ENCODE peak calls at places on chromosomes 4 and X, in four cellular contexts. D is GM12878, O is HepG2, Z is H1. H is an unnamed sample. For H3K4me1, the result is how much of the 10 kb centered on the place peaks cover.

GRCh38 chrX:100685284-100685996 is 41.4 kb downstream of the SRPX2 start:
- DNase-seq in Z (peak), D (peak), O (peak), H (peak)

GRCh38 chrX:64850371-64851082 is 125.7 kb downstream of the ZC4H2 start:
- DNase-seq in Z (no peak), D (no peak), O (no peak), H (no peak)

GRCh38 chrX:1385824-1386223 is 6.1 kb downstream of the SLC25A6 start:
- DNase-seq in O (no peak), D (no peak), Z (peak), H (no peak)

GRCh38 chrX:11566158-11566557 is 99.6 kb downstream of the ARHGAP6 start:
- DNase-seq in Z (no peak), O (no peak), D (no peak), H (peak)

GRCh38 chr4:6329478-6330383 is 60.1 kb downstream of the WFS1 start:
- DNase-seq in O (no peak), D (no peak), Z (no peak), H (no peak)

GRCh38 chrX:73131276-73131675 is 52.0 kb upstream of the PABPC1L2A start:
- DNase-seq in D (no peak), O (no peak), Z (no peak), H (no peak)

GRCh38 chrX:123217077-123217476 is 33.0 kb downstream of the GRIA3 start:
- DNase-seq in Z (no peak), O (no peak), D (no peak), H (no peak)

GRCh38 chrX:12013220-12013619 is 125.1 kb upstream of the FRMPD4 start:
- DNase-seq in D (no peak), O (no peak), Z (no peak), H (no peak)

GRCh38 chrX:71998836-71999509 is 88.3 kb downstream of the NHSL2 start:
- DNase-seq in Z (no peak), O (peak), D (no peak), H (no peak)

GRCh38 chr4:110198472-110199419 is at the start of gene ELOVL6:
- DNase-seq in O (peak), D (peak), Z (peak), H (peak)

GRCh38 chr4:19514276-19515070 is 737.2 kb upstream of the SLIT2 start:
- DNase-seq in Z (no peak), D (no peak), O (no peak), H (no peak)

GRCh38 chrX:115912372-115912897 is 258.1 kb upstream of the AGTR2 start:
- DNase-seq in O (no peak), Z (no peak), D (peak), H (no peak)

GRCh38 chrX:49627030-49627777 is 28.4 kb downstream of the GAGE1 start:
- DNase-seq in O (peak), Z (peak), D (no peak), H (peak)

GRCh38 chrX:154443479-154443910 is 446 bp upstream of the FAM50A start:
- DNase-seq in Z (no peak), O (no peak), D (no peak), H (no peak)

DNA sequence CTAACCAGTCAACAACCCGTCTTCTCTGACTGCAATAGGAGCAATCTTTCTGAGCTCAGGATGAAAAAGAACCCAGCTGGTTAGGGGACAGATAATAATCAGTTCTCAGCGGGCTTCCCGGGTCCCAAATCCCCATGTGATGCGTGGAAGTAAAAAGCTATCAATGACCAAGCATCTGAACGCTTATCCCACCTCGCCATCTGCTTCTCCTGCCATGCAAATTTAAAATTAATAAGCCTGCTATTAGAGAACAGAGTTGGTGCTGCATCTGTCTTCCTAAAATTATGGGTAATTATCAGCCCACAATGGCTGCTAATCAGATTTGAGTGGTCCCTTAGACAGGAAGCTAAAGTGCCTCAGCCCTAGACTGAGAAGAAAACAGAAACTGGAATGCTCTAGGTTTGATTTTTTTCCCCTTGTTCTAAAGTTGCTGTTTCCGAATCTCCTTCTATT is 37.5 kb downstream of the AFAP1 start:
- DNase-seq in Z (no peak), O (no peak), D (no peak), H (no peak)
- H3K4me1 ChIP-seq in Z (under half), O (under half), D (under half), H (under half)

GRCh38 chr4:104166749-104167148 is 327.9 kb downstream of the CXXC4 start:
- DNase-seq in O (no peak), Z (no peak), D (no peak), H (no peak)
- H3K4me3 ChIP-seq in O (no peak), Z (no peak), D (no peak), H (no peak)

GRCh38 chr4:139887962-139888735 is 222.5 kb downstream of the MGST2 start:
- DNase-seq in Z (no peak), O (no peak), D (peak), H (no peak)
- TF ChIP-seq SUZ12 in Z (no peak), O (no peak), D (no peak), H (no peak)

DNA sequence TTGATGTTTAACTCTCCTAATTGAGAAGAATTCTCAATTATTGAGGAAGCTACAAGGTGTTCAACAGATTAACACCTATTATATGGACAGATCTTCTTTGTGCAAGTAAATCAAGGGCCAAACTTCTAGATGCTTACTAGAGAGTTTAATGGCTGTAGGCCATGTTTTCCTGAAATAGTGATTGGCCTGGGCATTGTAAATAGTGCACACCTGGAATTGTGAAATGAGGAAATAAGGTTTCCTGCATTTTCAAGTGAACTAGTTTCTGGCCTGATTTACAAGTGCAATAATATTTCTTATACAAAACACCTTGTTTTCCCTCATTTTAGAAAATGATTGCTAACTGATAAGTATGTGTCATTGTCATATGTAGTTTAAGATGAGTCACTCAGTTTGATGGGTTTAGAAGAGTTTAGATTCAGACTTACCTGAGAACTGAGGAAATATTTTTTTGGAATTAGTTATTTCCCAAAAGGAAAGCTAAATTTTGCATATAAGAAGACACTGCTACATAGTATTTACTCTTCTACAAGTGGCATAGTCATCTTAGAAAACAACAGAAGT is 21.2 kb downstream of the AFF1 start:
- DNase-seq in Z (no peak), O (no peak), D (no peak), H (no peak)
- H3K4me1 ChIP-seq in Z (under half), O (under half), D (under half), H (under half)

GRCh38 chrX:152958047-152958446 is 35.9 kb downstream of the PNMA5 start:
- DNase-seq in O (no peak), D (no peak), Z (no peak), H (no peak)

GRCh38 chrX:152960115-152960514 is 33.8 kb downstream of the PNMA5 start:
- DNase-seq in D (no peak), O (no peak), Z (no peak), H (no peak)

GRCh38 chrX:152959626-152960025 is 34.3 kb downstream of the PNMA5 start:
- DNase-seq in O (no peak), Z (no peak), D (no peak), H (no peak)

GRCh38 chrX:152958524-152959465 is 35.1 kb downstream of the PNMA5 start:
- DNase-seq in Z (peak), O (peak), D (peak), H (peak)
- H3K4me3 ChIP-seq in Z (peak), O (no peak), D (peak), H (peak)

GRCh38 chrX:107700317-107700774 is 72.0 kb downstream of the PRPS1 start:
- DNase-seq in O (no peak), Z (no peak), D (no peak), H (no peak)
- TF ChIP-seq SUZ12 in O (no peak), Z (no peak), D (no peak), H (no peak)

H was measured in NT2/D1.